ENCODE peak calls at places on chromosome 11, in eight cellular contexts. B is T1000; E is H7; T is effector memory CD4-positive, alpha-beta T cell; D is HT1080; K is GM20000; W is CD8-positive, alpha-beta memory T cell; P is NCI-H1417 treated with DMSO at 0.1 percent for 48 hours. X is an unnamed sample.
A peak's percentile ranks its signal among the peaks of the same experiment; 100 is the strongest.

GRCh38 chr11:62976109-62976508 is 8.7 kb downstream of the SLC22A6 start:
- DNase-seq in W (no peak), T (no peak), K (no peak), P (no peak), D (no peak), E (peak; percentile 51), B (no peak), X (no peak)

GRCh38 chr11:12164061-12165014 is 53.9 kb downstream of the MICAL2 start:
- DNase-seq in D (peak; percentile 99), W (no peak), B (peak; percentile 58), P (no peak), T (no peak), K (no peak), E (no peak), X (peak; percentile 94)

GRCh38 chr11:65380460-65381126 is 1.9 kb downstream of the SLC25A45 start:
- DNase-seq in K (no peak), B (no peak), T (no peak), W (no peak), D (no peak), P (no peak), E (peak; percentile 52), X (no peak)

GRCh38 chr11:69307421-69307820 is 13.5 kb downstream of the MYEOV start:
- DNase-seq in D (no peak), T (no peak), W (no peak), K (no peak), E (no peak), B (no peak), P (no peak), X (no peak)

GRCh38 chr11:59196777-59197176 is 15.9 kb downstream of the MPEG1 start:
- DNase-seq in E (no peak), D (no peak), T (no peak), P (no peak), W (no peak), K (no peak), B (no peak), X (no peak)

GRCh38 chr11:126355926-126356897 is 726 bp downstream of the ST3GAL4 start:
- DNase-seq in D (peak; percentile 37), E (peak; percentile 68), K (peak; percentile 47), T (no peak), B (peak; percentile 33), P (no peak), W (peak; percentile 51), X (no peak)

GRCh38 chr11:13091373-13091772 is 82.3 kb downstream of the RASSF10 start:
- DNase-seq in K (no peak), E (no peak), P (no peak), W (no peak), B (no peak), D (peak; percentile 87), T (no peak), X (peak; percentile 7)

GRCh38 chr11:26045082-26045481 is 286.8 kb upstream of the ANO3 start:
- DNase-seq in B (no peak), K (no peak), E (no peak), P (no peak), D (peak; percentile 48), T (no peak), W (no peak), X (no peak)

GRCh38 chr11:65321076-65321475 is 6.4 kb downstream of the CDC42EP2 start:
- DNase-seq in D (no peak), E (no peak), W (no peak), K (no peak), T (no peak), P (no peak), B (no peak), X (no peak)

GRCh38 chr11:35598254-35599125 is 19.8 kb upstream of the FJX1 start:
- DNase-seq in D (no peak), B (no peak), W (no peak), P (no peak), E (no peak), K (peak; percentile 31), T (no peak), X (peak; percentile 78)

GRCh38 chr11:76115555-76115954 is 90.7 kb downstream of the WNT11 start:
- DNase-seq in B (no peak), D (no peak), P (no peak), K (no peak), T (no peak), E (no peak), W (no peak), X (no peak)

GRCh38 chr11:2409701-2410468 is 9.3 kb downstream of the TSSC4 start:
- DNase-seq in T (no peak), B (no peak), D (no peak), E (no peak), P (no peak), W (no peak), K (no peak), X (no peak)

GRCh38 chr11:69479591-69480271 is 1.7 kb upstream of the LINC01488 start:
- DNase-seq in T (no peak), P (no peak), D (no peak), W (peak; percentile 29), E (no peak), K (no peak), B (no peak), X (no peak)

X was measured in RCC 7860.